ENCODE peak calls at places on chromosomes 13 and 19, in eight cellular contexts. K is astrocyte of the spinal cord; L is colonic mucosa; V is adrenal gland; B is naive thymus-derived CD4-positive, alpha-beta T cell; C is left ventricle myocardium inferior; T is heart right ventricle; S is CD4-positive, CD25-positive, alpha-beta regulatory T cell. I is an unnamed sample.

GRCh38 chr19:17522988-17523872 is 11.8 kb downstream of the PGLS start:
- DNase-seq in B (peak), C (peak), L (peak), T (peak), S (peak), K (no peak), V (peak), I (peak)

GRCh38 chr19:55354698-55355212 is at the start of gene COX6B2:
- DNase-seq in L (no peak), S (no peak), B (no peak), C (no peak), V (no peak), K (no peak), T (no peak), I (no peak)

GRCh38 chr19:5292453-5292842 is 48.2 kb downstream of the PTPRS start:
- DNase-seq in B (no peak), C (no peak), V (no peak), K (no peak), L (no peak), S (peak), T (peak), I (peak)

GRCh38 chr13:44394649-44395048 is 21.0 kb downstream of the SERP2 start:
- DNase-seq in K (no peak), B (no peak), T (no peak), S (no peak), C (no peak), L (no peak), V (no peak), I (peak)

GRCh38 chr19:55160986-55161365 is 3.4 kb upstream of the TNNI3 start:
- DNase-seq in B (no peak), C (no peak), V (no peak), S (no peak), L (no peak), T (no peak), K (no peak), I (no peak)

GRCh38 chr13:25064396-25064795 is 31.5 kb upstream of the PABPC3 start:
- DNase-seq in C (no peak), K (no peak), B (no peak), T (no peak), S (no peak), V (no peak), L (no peak), I (no peak)

GRCh38 chr19:55550321-55550650 is 4.9 kb upstream of the SBK3 start:
- DNase-seq in C (no peak), S (no peak), B (no peak), K (no peak), L (no peak), V (no peak), T (no peak), I (no peak)

GRCh38 chr19:5667751-5668271 is 12.5 kb downstream of the MICOS13 start:
- DNase-seq in B (no peak), K (no peak), V (no peak), S (no peak), C (no peak), L (no peak), T (no peak), I (no peak)

GRCh38 chr13:41327994-41328778 is 17.1 kb downstream of the NAA16 start:
- DNase-seq in C (no peak), T (no peak), K (no peak), V (no peak), B (no peak), S (no peak), L (no peak), I (no peak)

GRCh38 chr13:85806553-85807175 is 7.4 kb upstream of the SLITRK6 start:
- DNase-seq in T (no peak), K (peak), B (no peak), S (peak), V (no peak), L (no peak), C (no peak), I (no peak)

GRCh38 chr19:3979289-3979673 is 6.0 kb downstream of the EEF2 start:
- DNase-seq in C (no peak), B (no peak), K (no peak), T (no peak), L (no peak), S (peak), V (no peak), I (no peak)

GRCh38 chr13:38537026-38537425 is 149.9 kb upstream of the FREM2 start:
- DNase-seq in K (no peak), L (no peak), T (no peak), B (no peak), C (no peak), V (no peak), S (no peak), I (no peak)

GRCh38 chr19:45560686-45561085 is 23.9 kb downstream of the OPA3 start:
- DNase-seq in S (no peak), B (no peak), V (no peak), K (no peak), T (no peak), C (no peak), L (no peak), I (no peak)

DNA sequence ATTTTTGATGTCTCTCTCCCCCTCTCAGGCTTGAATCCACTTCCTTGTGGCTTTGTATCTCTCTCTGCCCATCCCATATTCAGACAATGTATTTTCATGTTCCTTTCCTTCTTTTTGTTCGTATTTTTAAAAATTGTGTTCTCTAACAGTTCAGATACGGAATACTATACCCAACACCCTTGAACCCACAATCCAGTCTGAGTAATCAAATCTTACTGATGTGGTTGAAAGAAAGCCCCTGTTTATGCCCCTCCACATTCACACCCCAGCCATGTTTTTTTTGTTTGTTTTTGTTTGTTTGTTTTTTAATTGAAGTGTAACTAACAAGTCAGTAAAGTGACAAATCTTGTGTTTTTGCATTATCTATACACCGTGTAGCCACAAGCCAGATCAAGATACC is 1.4 kb downstream of the SPIB start:
- DNase-seq in L (no peak), B (no peak), C (no peak), S (no peak), V (no peak), K (no peak), T (no peak), I (no peak)
- H3K4me3 ChIP-seq in L (peak), B (no peak), C (no peak), S (no peak), V (no peak), K (no peak), T (no peak), I (no peak)

DNA sequence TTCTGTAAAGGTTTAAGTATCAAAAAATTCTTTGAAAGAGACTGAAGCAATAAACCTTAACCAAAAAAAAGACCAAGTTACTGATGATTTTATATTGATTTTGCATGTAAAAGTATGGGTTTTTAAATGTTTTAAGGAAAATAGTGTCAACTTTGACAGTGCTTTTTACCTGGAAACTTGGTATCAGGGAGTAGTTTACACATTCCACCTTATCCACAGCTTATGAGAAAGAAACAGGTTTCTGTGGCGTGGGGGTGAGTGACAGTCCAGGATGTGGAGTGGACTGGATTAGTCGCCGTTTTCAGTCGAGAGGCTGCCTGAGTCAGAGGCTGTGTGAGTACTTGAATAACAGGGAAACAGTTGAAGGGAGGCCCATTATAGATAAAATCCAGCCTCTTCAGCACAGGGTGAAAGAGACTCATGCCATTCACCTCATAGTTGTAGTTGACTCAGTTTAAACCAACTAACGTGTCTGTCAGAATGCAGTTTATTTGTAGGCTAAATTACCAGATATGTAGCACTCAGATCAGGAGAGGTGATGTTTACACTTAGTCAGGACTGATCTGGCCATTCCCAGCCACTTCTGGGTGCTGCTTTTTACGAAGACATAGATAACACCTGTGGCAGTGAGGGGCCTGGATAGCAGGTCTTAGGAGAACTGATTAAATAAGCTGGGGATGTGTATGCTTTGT is 595 bp upstream of the GPR183 start:
- DNase-seq in T (no peak), V (no peak), C (no peak), B (no peak), S (no peak), L (no peak), K (peak), I (no peak)
- H3K4me3 ChIP-seq in T (no peak), V (no peak), C (no peak), B (peak), S (peak), L (no peak), K (no peak), I (no peak)

GRCh38 chr19:35757231-35757748 is 461 bp upstream of the HSPB6 start:
- DNase-seq in V (peak), S (no peak), L (peak), T (peak), K (peak), B (no peak), C (peak), I (peak)
- H3K4me3 ChIP-seq in V (no peak), S (peak), L (peak), T (peak), K (peak), B (peak), C (peak), I (peak)

GRCh38 chr19:56750658-56751057 is 79.1 kb upstream of the ZNF835 start:
- DNase-seq in L (no peak), K (no peak), B (no peak), S (no peak), T (no peak), C (no peak), V (no peak), I (no peak)

GRCh38 chr19:56746367-56746766 is 74.8 kb upstream of the ZNF835 start:
- DNase-seq in T (no peak), V (no peak), K (no peak), L (no peak), S (no peak), C (no peak), B (no peak), I (no peak)

GRCh38 chr19:56751078-56751489 is 79.5 kb upstream of the ZNF835 start:
- DNase-seq in B (no peak), V (peak), C (no peak), K (no peak), L (no peak), T (no peak), S (no peak), I (peak)

GRCh38 chr19:56748443-56748842 is 76.9 kb upstream of the ZNF835 start:
- DNase-seq in L (no peak), K (no peak), T (no peak), B (no peak), V (peak), C (no peak), S (no peak), I (no peak)
- H3K4me3 ChIP-seq in L (no peak), K (no peak), T (no peak), B (no peak), V (no peak), C (no peak), S (no peak), I (no peak)

DNA sequence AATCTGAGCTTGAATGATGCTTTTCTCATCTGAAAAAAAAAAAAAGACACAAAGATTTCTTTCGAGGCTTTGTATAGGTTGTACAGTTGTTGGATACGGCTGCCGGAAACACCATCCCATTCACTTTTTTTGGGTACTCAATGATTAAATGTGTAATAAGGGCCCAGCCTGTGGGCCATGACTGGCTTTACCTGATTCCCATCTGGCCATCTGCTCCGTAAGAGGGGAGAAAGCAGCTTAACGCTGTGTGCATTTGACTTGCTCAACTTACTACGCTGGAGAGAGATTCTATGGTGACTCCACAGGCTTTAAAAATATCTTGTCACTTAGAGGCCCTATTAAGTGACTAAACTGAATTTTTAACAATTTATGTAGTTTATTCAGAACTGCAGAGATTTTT is 731 bp downstream of the ZNF558 start:
- DNase-seq in L (no peak), C (no peak), B (no peak), V (no peak), S (no peak), K (no peak), T (no peak), I (no peak)
- H3K4me3 ChIP-seq in L (peak), C (peak), B (peak), V (no peak), S (peak), K (peak), T (peak), I (peak)

DNA sequence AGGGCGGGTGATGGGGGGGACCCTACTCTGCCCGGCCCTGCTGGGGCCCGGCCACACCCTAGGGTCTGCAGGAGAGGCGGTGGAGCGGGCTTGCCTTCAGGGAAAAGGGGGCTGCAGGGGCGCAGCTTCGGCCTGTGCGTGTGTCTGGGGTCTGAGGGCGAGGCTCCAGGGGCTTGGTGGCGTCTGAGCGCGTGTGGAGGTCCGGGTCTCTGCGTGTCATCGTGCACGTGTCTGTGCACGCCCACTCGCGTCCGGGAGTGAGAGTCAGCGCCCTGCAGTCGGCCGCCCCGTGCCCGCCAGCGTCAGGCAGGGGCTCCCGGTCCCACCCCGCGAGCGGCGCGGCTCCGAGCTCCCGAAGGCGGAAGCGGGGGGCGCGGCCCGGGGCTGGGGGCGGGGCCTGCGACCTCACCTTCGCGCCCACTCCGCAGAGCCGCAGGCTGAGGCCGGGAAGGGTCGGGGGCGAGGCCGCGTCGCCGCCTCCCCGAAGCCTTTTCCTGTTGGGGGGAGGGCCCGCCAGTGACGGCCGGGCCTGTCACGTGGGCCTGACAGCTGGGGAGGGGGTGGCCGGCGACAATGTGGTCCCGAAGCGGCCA is at the start of gene ARHGAP45:
- DNase-seq in S (peak), L (peak), K (no peak), V (no peak), C (no peak), B (peak), T (peak), I (no peak)
- H3K4me3 ChIP-seq in S (peak), L (peak), K (peak), V (no peak), C (peak), B (peak), T (peak), I (peak)

GRCh38 chr19:6773323-6773931 is 919 bp downstream of the VAV1 start:
- DNase-seq in T (peak), K (no peak), B (peak), C (peak), V (no peak), L (peak), S (peak), I (no peak)
- H3K4me3 ChIP-seq in T (peak), K (no peak), B (peak), C (peak), V (no peak), L (peak), S (peak), I (no peak)

DNA sequence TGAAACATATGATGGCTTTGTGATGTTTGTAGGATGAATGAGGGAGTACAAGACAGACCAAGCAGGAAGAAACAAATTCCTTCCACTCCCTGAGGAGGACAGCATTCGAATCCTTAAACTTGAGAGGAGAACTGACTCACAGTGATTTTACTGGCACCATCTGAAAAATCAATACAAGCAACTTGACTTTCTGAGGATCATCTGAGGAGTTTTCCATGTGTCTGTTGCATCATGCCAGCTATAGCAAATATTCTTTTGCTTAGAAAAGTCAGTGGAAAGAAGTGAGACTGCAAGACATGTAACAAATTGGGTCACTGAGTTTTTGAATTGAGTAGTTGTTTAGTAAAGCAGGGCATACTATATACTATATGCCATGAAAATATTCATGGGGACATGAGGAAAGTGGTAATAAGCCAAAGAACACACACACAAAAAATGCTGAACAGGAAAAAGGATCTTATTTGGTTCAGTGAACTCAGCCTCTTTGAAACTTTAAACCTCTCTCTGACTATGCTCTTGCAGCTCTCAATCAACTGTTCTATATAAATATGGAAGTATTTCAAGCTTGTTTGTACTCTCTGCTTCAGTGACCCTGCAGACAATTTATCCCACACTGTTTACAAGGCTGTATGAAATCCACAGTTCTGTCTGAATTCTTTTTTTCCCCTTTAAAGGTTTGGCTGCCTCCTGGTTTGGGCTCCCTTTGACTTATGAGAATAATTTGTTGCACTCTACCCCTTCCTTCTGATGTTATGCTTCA is 35.5 kb downstream of the SERTM1 start:
- DNase-seq in L (no peak), C (no peak), S (no peak), T (no peak), K (peak), B (no peak), V (no peak), I (no peak)
- H3K4me3 ChIP-seq in L (no peak), C (no peak), S (no peak), T (no peak), K (no peak), B (no peak), V (no peak), I (no peak)

GRCh38 chr19:53945441-53945840 is 17.3 kb upstream of the CACNG8 start:
- DNase-seq in B (no peak), K (no peak), T (no peak), V (no peak), L (no peak), C (no peak), S (no peak), I (no peak)
- H3K4me3 ChIP-seq in B (no peak), K (no peak), T (no peak), V (no peak), L (no peak), C (no peak), S (no peak), I (no peak)

DNA sequence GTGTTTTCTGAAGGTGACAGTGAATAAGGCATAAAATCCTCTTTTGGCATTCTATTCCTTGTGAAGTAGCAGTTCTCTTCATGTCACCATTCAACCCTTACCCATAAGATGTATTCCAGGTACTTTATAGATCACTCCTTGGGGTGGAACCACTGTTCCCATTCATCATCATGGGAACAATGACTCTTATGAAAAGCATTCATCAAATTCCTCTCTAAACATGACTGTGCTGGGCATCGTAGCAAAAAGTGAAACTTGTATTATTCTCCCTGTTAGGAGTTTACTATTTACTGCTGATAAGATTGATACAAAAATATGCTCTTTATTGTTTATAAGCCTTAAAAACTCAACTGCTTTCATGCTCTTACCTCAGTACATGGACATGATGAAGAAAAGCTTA is 793.4 kb downstream of the LIG4 start:
- DNase-seq in K (peak), V (no peak), L (no peak), S (no peak), B (no peak), T (no peak), C (no peak), I (no peak)
- H3K4me3 ChIP-seq in K (no peak), V (no peak), L (no peak), S (no peak), B (no peak), T (no peak), C (no peak), I (no peak)

I was measured in sigmoid colon.